ENCODE peak calls at places on chromosomes 1 and 21, in six cellular contexts. I is K562, L is endothelial cell of umbilical vein, O is A549, X is HepG2, Z is GM12878. G is an unnamed sample.

GRCh38 chr1:50257940-50258339 is 149.2 kb downstream of the ELAVL4 start:
- DNase-seq in I (no peak), L (no peak), O (no peak), X (no peak), Z (no peak), G (no peak)

GRCh38 chr1:83064589-83065242 is 934.2 kb downstream of the TTLL7 start:
- DNase-seq in I (no peak), L (no peak), O (no peak), X (no peak), Z (no peak), G (no peak)

GRCh38 chr1:24190970-24191570 is 4.0 kb upstream of the IFNLR1 start:
- DNase-seq in I (no peak), L (no peak), O (no peak), X (no peak), Z (peak), G (peak)

GRCh38 chr1:171597203-171597602 is 24.8 kb upstream of the MYOCOS start:
- DNase-seq in I (no peak), L (no peak), O (no peak), X (no peak), Z (no peak), G (peak)

GRCh38 chr1:179806333-179806732 is 63.2 kb downstream of the FAM163A start:
- DNase-seq in I (no peak), L (no peak), O (no peak), X (no peak), Z (no peak), G (peak)

GRCh38 chr1:50305808-50306207 is 117.4 kb downstream of the DMRTA2 start:
- DNase-seq in I (no peak), L (no peak), O (no peak), X (no peak), Z (no peak), G (no peak)

GRCh38 chr1:171142081-171142450 is 43.0 kb upstream of the FMO2 start:
- DNase-seq in I (no peak), L (peak), O (no peak), X (peak), Z (no peak), G (no peak)

GRCh38 chr1:67532452-67533216 is 102.4 kb upstream of the SERBP1 start:
- DNase-seq in I (peak), L (peak), O (peak), X (peak), Z (peak), G (peak)

GRCh38 chr1:232529747-232530146 is 100.2 kb downstream of the SIPA1L2 start:
- DNase-seq in I (no peak), L (no peak), O (no peak), X (no peak), Z (no peak), G (no peak)

GRCh38 chr1:234897754-234898454 is 230.7 kb downstream of the TOMM20 start:
- DNase-seq in I (no peak), L (no peak), O (no peak), X (no peak), Z (no peak), G (no peak)

GRCh38 chr21:42592156-42592820 is 61.1 kb upstream of the PDE9A start:
- DNase-seq in I (no peak), L (no peak), O (no peak), X (no peak), Z (no peak), G (no peak)

GRCh38 chr1:213138892-213139291 is 87.9 kb downstream of the RPS6KC1 start:
- DNase-seq in I (peak), L (no peak), O (no peak), X (no peak), Z (no peak), G (no peak)

GRCh38 chr1:10613861-10614260 is 139.1 kb downstream of the PEX14 start:
- DNase-seq in I (no peak), L (no peak), O (no peak), X (no peak), Z (no peak), G (no peak)

GRCh38 chr1:237000191-237000590 is 4.0 kb downstream of the MT1HL1 start:
- DNase-seq in I (no peak), L (no peak), O (no peak), X (no peak), Z (no peak), G (no peak)

GRCh38 chr1:193065954-193066353 is 6.5 kb downstream of the RO60 start:
- DNase-seq in I (no peak), L (no peak), O (no peak), X (no peak), Z (no peak), G (no peak)

GRCh38 chr1:220770245-220770913 is 16.3 kb upstream of the MTARC1 start:
- DNase-seq in I (no peak), L (no peak), O (no peak), X (no peak), Z (peak), G (peak)

GRCh38 chr1:79531790-79532189 is 525.3 kb upstream of the ADGRL4 start:
- DNase-seq in I (no peak), L (no peak), O (no peak), X (no peak), Z (no peak), G (no peak)

GRCh38 chr1:225348400-225348799 is 79.4 kb downstream of the LBR start:
- DNase-seq in I (no peak), L (no peak), O (no peak), X (no peak), Z (no peak), G (no peak)

GRCh38 chr1:211511947-211512346 is 20.0 kb upstream of the RD3 start:
- DNase-seq in I (no peak), L (peak), O (no peak), X (no peak), Z (no peak), G (no peak)

GRCh38 chr1:213750231-213751063 is 237.3 kb upstream of the PROX1 start:
- DNase-seq in I (no peak), L (no peak), O (no peak), X (peak), Z (no peak), G (no peak)

GRCh38 chr1:200035956-200036615 is 8.6 kb downstream of the NR5A2 start:
- DNase-seq in I (no peak), L (no peak), O (no peak), X (no peak), Z (no peak), G (no peak)

GRCh38 chr1:201530741-201531521 is 8.0 kb upstream of the NAV1 start:
- DNase-seq in I (peak), L (peak), O (peak), X (peak), Z (no peak), G (peak)

GRCh38 chr1:223331301-223331700 is 32.7 kb downstream of the SUSD4 start:
- DNase-seq in I (no peak), L (no peak), O (no peak), X (no peak), Z (no peak), G (no peak)

GRCh38 chr1:193310569-193310968 is 124.2 kb upstream of the B3GALT2 start:
- DNase-seq in I (no peak), L (no peak), O (no peak), X (peak), Z (no peak), G (no peak)

GRCh38 chr1:2135425-2135824 is 59.1 kb downstream of the FAAP20 start:
- DNase-seq in I (no peak), L (no peak), O (no peak), X (peak), Z (no peak), G (no peak)

GRCh38 chr1:85137660-85138059 is 63.2 kb downstream of the SYDE2 start:
- DNase-seq in I (no peak), L (no peak), O (peak), X (peak), Z (no peak), G (no peak)

GRCh38 chr1:111600886-111601386 is 18.7 kb upstream of the RAP1A start:
- DNase-seq in I (no peak), L (no peak), O (no peak), X (no peak), Z (peak), G (no peak)

GRCh38 chr1:226967665-226968064 is 27.6 kb downstream of the COQ8A start:
- DNase-seq in I (no peak), L (no peak), O (no peak), X (no peak), Z (no peak), G (no peak)

GRCh38 chr21:18887922-18888602 is 484.5 kb upstream of the TMPRSS15 start:
- DNase-seq in I (no peak), L (no peak), O (no peak), X (no peak), Z (no peak), G (no peak)

GRCh38 chr21:44865561-44866280 is 7.8 kb downstream of the PTTG1IP start:
- DNase-seq in I (no peak), L (no peak), O (no peak), X (no peak), Z (no peak), G (peak)

GRCh38 chr1:2384941-2385481 is 6.3 kb downstream of the MORN1 start:
- DNase-seq in I (no peak), L (no peak), O (no peak), X (no peak), Z (no peak), G (no peak)

GRCh38 chr1:204450461-204451257 is 39.0 kb upstream of the PPP1R15B start:
- DNase-seq in I (no peak), L (no peak), O (peak), X (no peak), Z (no peak), G (no peak)

GRCh38 chr1:48552420-48552819 is 80.4 kb upstream of the SPATA6 start:
- DNase-seq in I (peak), L (no peak), O (peak), X (peak), Z (no peak), G (peak)

GRCh38 chr1:58874327-58874726 is 90.5 kb upstream of the JUN start:
- DNase-seq in I (no peak), L (no peak), O (no peak), X (no peak), Z (no peak), G (no peak)

GRCh38 chr1:71593523-71593922 is 512.7 kb upstream of the ZRANB2 start:
- DNase-seq in I (no peak), L (no peak), O (no peak), X (no peak), Z (no peak), G (peak)
- TF ChIP-seq MYC in I (no peak), L (no peak), O (no peak), X (no peak), Z (no peak), G (no peak)

DNA sequence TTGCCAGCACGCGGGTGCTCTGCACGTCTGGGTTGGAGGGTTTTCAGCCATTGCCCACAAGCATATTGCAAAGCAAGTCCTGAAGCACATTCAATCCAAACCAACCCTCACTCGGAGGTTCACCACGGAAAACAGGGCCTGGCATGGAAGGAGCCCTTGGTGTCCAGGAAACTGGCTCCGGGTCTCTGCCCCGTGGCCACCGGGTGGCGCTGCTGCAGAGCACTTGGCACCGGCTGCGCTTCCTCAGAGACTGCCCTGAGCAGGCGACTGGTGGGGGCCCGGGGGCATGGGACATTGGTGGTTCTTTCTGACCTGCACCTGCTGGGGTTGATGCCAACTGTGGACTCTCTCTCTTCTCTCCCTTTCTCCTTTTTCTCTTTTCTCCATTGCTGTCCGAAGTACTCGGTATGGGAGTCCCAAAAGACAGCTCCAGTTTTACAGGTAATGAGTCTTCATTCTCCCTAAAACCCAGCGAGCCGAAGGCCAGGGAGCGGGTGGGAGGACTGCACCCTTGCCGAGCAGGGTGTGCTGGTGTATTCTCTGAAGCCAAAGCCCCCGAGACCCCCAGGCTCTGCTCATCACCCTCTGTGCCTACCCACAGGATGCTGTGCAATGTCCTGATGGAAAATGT is 4.1 kb upstream of the KCNAB2 start:
- DNase-seq in I (peak), L (peak), O (peak), X (no peak), Z (no peak), G (peak)
- TF ChIP-seq MAX in I (no peak), L (no peak), O (no peak), X (no peak), Z (no peak), G (no peak)

GRCh38 chr1:52697795-52698674 is at the start of gene COA7:
- DNase-seq in I (peak), L (peak), O (peak), X (peak), Z (peak), G (peak)
- TF ChIP-seq CTCF in I (no peak), L (no peak), O (no peak), X (no peak), Z (no peak), G (no peak)

GRCh38 chr1:81809808-81810207 is 9.1 kb downstream of the ADGRL2 start:
- DNase-seq in I (no peak), L (no peak), O (no peak), X (no peak), Z (no peak), G (no peak)

GRCh38 chr1:81805537-81806431 is 5.0 kb downstream of the ADGRL2 start:
- DNase-seq in I (no peak), L (no peak), O (no peak), X (no peak), Z (no peak), G (no peak)

GRCh38 chr1:81811757-81812371 is 11.1 kb downstream of the ADGRL2 start:
- DNase-seq in I (no peak), L (peak), O (peak), X (no peak), Z (no peak), G (no peak)

GRCh38 chr1:81806432-81806770 is 5.7 kb downstream of the ADGRL2 start:
- DNase-seq in I (no peak), L (no peak), O (no peak), X (no peak), Z (no peak), G (no peak)

GRCh38 chr1:81808760-81809159 is 8.0 kb downstream of the ADGRL2 start:
- DNase-seq in I (no peak), L (no peak), O (peak), X (peak), Z (no peak), G (no peak)
- TF ChIP-seq MYC in I (no peak), L (no peak), O (no peak), X (no peak), Z (no peak), G (no peak)

DNA sequence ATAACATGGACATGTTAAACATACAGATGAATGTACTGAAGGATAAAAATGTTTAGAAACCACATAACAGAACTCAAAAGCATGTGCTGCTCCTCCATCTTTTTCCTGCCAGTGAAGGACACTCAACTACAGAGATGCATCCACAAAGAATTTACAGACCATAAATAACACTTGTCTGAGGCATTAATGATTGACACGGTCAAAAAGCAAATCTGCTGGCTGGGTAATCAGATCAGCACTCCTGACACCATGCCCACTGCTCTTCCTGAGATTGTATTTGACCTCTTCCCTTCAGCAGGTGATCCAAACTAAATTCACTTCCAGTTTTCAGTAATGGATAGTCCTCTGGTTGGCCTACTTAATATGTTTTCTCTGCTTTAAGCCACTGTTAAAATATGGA is 6.6 kb downstream of the CREG1 start:
- DNase-seq in I (no peak), L (no peak), O (no peak), X (no peak), Z (no peak), G (no peak)
- TF ChIP-seq MAX in I (no peak), L (no peak), O (no peak), X (no peak), Z (no peak), G (no peak)

GRCh38 chr21:33477066-33477465 is 2.7 kb downstream of the TMEM50B start:
- DNase-seq in I (no peak), L (no peak), O (no peak), X (no peak), Z (no peak), G (no peak)
- TF ChIP-seq CTCF in I (no peak), L (no peak), O (no peak), X (no peak), Z (no peak), G (no peak)

GRCh38 chr1:168760781-168761180 is 31.8 kb upstream of the DPT start:
- DNase-seq in I (no peak), L (no peak), O (no peak), X (no peak), Z (no peak), G (no peak)
- TF ChIP-seq MYC in I (no peak), L (no peak), O (no peak), X (no peak), Z (no peak), G (no peak)

G was measured in NB4.